ENCODE peak calls at places on chromosomes 3 and 15, in four cellular contexts. R is psoas muscle; Z is RWPE1; J is CD4-positive, alpha-beta T cell. U is an unnamed sample.

GRCh38 chr3:191461113-191461595 is at the start of gene PYDC2:
- DNase-seq in R (no peak), Z (no peak), J (no peak), U (no peak)

GRCh38 chr15:92538115-92538514 is 117.5 kb downstream of the FAM174B start:
- DNase-seq in R (no peak), Z (no peak), J (no peak), U (no peak)

GRCh38 chr3:124097362-124098120 is 105.6 kb upstream of the ROPN1 start:
- DNase-seq in R (no peak), Z (no peak), J (no peak), U (no peak)

GRCh38 chr3:120170223-120170622 is 76.0 kb upstream of the GSK3B start:
- DNase-seq in R (no peak), Z (peak), J (no peak), U (no peak)

GRCh38 chr3:120506828-120507774 is 56.3 kb upstream of the FSTL1 start:
- DNase-seq in R (no peak), Z (peak), J (no peak), U (no peak)

GRCh38 chr3:57048052-57048671 is 12.3 kb upstream of the SPATA12 start:
- DNase-seq in R (peak), Z (no peak), J (no peak), U (no peak)

GRCh38 chr3:150169279-150169970 is 198.7 kb upstream of the PFN2 start:
- DNase-seq in R (no peak), Z (no peak), J (no peak), U (no peak)

GRCh38 chr3:40179016-40179415 is 130.5 kb upstream of the EIF1B start:
- DNase-seq in R (peak), Z (peak), J (peak), U (peak)

GRCh38 chr15:83837946-83838571 is 184.1 kb downstream of the ADAMTSL3 start:
- DNase-seq in R (no peak), Z (peak), J (no peak), U (no peak)

GRCh38 chr15:78146437-78147154 is 2.6 kb upstream of the IDH3A start:
- DNase-seq in R (no peak), Z (no peak), J (no peak), U (no peak)

GRCh38 chr15:74817370-74817737 is 4.7 kb downstream of the LMAN1L start:
- DNase-seq in R (peak), Z (peak), J (no peak), U (no peak)

GRCh38 chr3:110859340-110859739 is 212.3 kb upstream of the NECTIN3 start:
- DNase-seq in R (no peak), Z (no peak), J (no peak), U (no peak)

GRCh38 chr15:62439543-62440016 is 274.5 kb upstream of the C2CD4B start:
- DNase-seq in R (no peak), Z (no peak), J (no peak), U (no peak)

GRCh38 chr3:149701206-149701976 is 43.6 kb upstream of the WWTR1 start:
- DNase-seq in R (no peak), Z (no peak), J (no peak), U (no peak)

GRCh38 chr15:99547474-99547873 is 18.3 kb upstream of the MEF2A start:
- DNase-seq in R (no peak), Z (no peak), J (no peak), U (no peak)

GRCh38 chr15:78432664-78433063 is 5.4 kb upstream of the IREB2 start:
- DNase-seq in R (no peak), Z (no peak), J (no peak), U (no peak)

GRCh38 chr15:78129098-78130011 is 1.9 kb downstream of the CIB2 start:
- DNase-seq in R (peak), Z (peak), J (no peak), U (no peak)

GRCh38 chr3:28906561-28907310 is 374.1 kb upstream of the RBMS3 start:
- DNase-seq in R (no peak), Z (no peak), J (no peak), U (no peak)

GRCh38 chr3:57559526-57559925 is 3.5 kb downstream of the PDE12 start:
- DNase-seq in R (no peak), Z (no peak), J (no peak), U (no peak)

GRCh38 chr15:94582368-94582767 is 351.0 kb downstream of the MCTP2 start:
- DNase-seq in R (no peak), Z (peak), J (no peak), U (no peak)

GRCh38 chr15:82624008-82624407 is 23.2 kb downstream of the CPEB1 start:
- DNase-seq in R (no peak), Z (no peak), J (no peak), U (no peak)

GRCh38 chr3:175526609-175527280 is 667.6 kb downstream of the NAALADL2 start:
- DNase-seq in R (no peak), Z (no peak), J (no peak), U (no peak)

GRCh38 chr15:66408690-66409089 is 22.0 kb downstream of the MAP2K1 start:
- DNase-seq in R (no peak), Z (no peak), J (no peak), U (no peak)

GRCh38 chr15:91864669-91865068 is 11.2 kb downstream of the SLCO3A1 start:
- DNase-seq in R (no peak), Z (no peak), J (no peak), U (no peak)

GRCh38 chr3:159273608-159274007 is 471.8 kb downstream of the MFSD1 start:
- DNase-seq in R (no peak), Z (peak), J (no peak), U (no peak)

GRCh38 chr3:44509985-44510360 is 32.5 kb upstream of the ZNF445 start:
- DNase-seq in R (no peak), Z (peak), J (no peak), U (no peak)

GRCh38 chr3:121957674-121958419 is 63.6 kb downstream of the SLC15A2 start:
- DNase-seq in R (no peak), Z (no peak), J (no peak), U (no peak)

GRCh38 chr3:81581966-81582599 is 179.4 kb downstream of the GBE1 start:
- DNase-seq in R (no peak), Z (peak), J (no peak), U (no peak)

GRCh38 chr15:64396790-64397189 is 9.2 kb downstream of the TRIP4 start:
- DNase-seq in R (no peak), Z (no peak), J (no peak), U (no peak)

GRCh38 chr3:140917769-140918168 is 23.9 kb upstream of the SLC25A36 start:
- DNase-seq in R (no peak), Z (no peak), J (no peak), U (no peak)

GRCh38 chr3:49469037-49469875 is 811 bp upstream of the DAG1 start:
- DNase-seq in R (peak), Z (peak), J (no peak), U (peak)

GRCh38 chr3:66149269-66149668 is 71.5 kb upstream of the SLC25A26 start:
- DNase-seq in R (no peak), Z (no peak), J (no peak), U (no peak)

GRCh38 chr15:67097893-67098740 is 32.7 kb downstream of the SMAD3 start:
- DNase-seq in R (peak), Z (no peak), J (peak), U (no peak)

GRCh38 chr3:130658666-130659065 is 88.0 kb downstream of the PIK3R4 start:
- DNase-seq in R (no peak), Z (no peak), J (no peak), U (no peak)

GRCh38 chr3:114567774-114568173 is 273.9 kb downstream of the TIGIT start:
- DNase-seq in R (no peak), Z (no peak), J (no peak), U (no peak)

GRCh38 chr3:43872301-43872700 is 181.6 kb downstream of the ABHD5 start:
- DNase-seq in R (no peak), Z (peak), J (no peak), U (no peak)

GRCh38 chr15:101306341-101307047 is 11.4 kb upstream of the SNRPA1 start:
- DNase-seq in R (no peak), Z (no peak), J (no peak), U (no peak)

GRCh38 chr15:96053039-96054021 is 277.2 kb upstream of the NR2F2 start:
- DNase-seq in R (peak), Z (peak), J (no peak), U (no peak)

GRCh38 chr15:50819344-50819743 is 53.8 kb upstream of the SPPL2A start:
- DNase-seq in R (no peak), Z (no peak), J (no peak), U (no peak)

GRCh38 chr3:61005591-61005990 is 245.7 kb downstream of the FHIT start:
- DNase-seq in R (no peak), Z (no peak), J (no peak), U (no peak)

GRCh38 chr3:61008168-61008737 is 243.0 kb downstream of the FHIT start:
- DNase-seq in R (no peak), Z (no peak), J (no peak), U (no peak)

GRCh38 chr3:61009025-61009424 is 242.2 kb downstream of the FHIT start:
- DNase-seq in R (no peak), Z (no peak), J (no peak), U (no peak)
- H3K27ac ChIP-seq in R (no peak), Z (no peak), J (no peak), U (no peak)

GRCh38 chr3:139121513-139122220 is 77.0 kb upstream of the PRR23C start:
- DNase-seq in R (no peak), Z (no peak), J (no peak), U (no peak)
- H3K27ac ChIP-seq in R (no peak), Z (no peak), J (no peak), U (no peak)

DNA sequence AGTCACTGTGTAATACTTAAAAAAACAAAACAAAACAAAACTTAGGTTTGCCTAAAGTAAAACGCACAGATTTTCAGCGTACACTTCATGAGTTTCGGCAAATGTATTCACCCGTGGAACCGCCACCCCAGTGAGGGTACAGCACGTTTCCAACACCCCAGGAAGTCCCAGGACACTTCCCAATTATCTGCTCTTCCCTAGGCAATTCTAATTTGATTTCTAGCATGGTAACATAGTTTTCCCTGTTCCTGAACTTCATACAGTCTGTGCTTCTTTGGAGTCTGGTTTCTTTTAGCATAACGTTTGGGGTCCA is 497 bp upstream of the CLASP2 start:
- DNase-seq in R (no peak), Z (no peak), J (no peak), U (no peak)
- H3K27ac ChIP-seq in R (peak), Z (peak), J (peak), U (peak)

DNA sequence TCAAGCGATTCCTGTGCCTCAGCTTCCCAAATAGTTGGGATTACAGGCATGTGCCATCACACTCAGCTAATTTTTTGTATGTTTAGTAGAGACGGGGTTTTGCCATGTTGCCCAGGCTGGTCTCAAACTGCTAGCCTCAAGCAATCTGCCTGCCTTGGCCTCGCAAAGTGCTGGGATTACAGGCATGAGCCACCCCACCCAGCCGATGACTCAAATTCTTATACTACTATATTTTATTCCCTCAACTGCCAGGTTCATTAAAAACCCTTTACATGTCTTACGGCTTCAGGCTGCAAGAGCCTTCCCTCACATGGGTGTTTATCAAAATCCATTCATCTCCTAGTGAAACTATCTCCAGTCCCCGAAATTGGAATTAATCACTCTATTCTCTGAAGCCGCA is 63.4 kb downstream of the CBLB start:
- DNase-seq in R (no peak), Z (no peak), J (no peak), U (no peak)
- H3K27ac ChIP-seq in R (no peak), Z (no peak), J (no peak), U (no peak)

GRCh38 chr15:38050529-38050928 is 116.1 kb downstream of the TMCO5A start:
- DNase-seq in R (no peak), Z (peak), J (no peak), U (no peak)

GRCh38 chr15:38049876-38050275 is 115.4 kb downstream of the TMCO5A start:
- DNase-seq in R (no peak), Z (no peak), J (no peak), U (no peak)

GRCh38 chr15:38050988-38051387 is 116.5 kb downstream of the TMCO5A start:
- DNase-seq in R (no peak), Z (no peak), J (no peak), U (no peak)

GRCh38 chr15:38042707-38043445 is 108.4 kb downstream of the TMCO5A start:
- DNase-seq in R (no peak), Z (no peak), J (no peak), U (no peak)

DNA sequence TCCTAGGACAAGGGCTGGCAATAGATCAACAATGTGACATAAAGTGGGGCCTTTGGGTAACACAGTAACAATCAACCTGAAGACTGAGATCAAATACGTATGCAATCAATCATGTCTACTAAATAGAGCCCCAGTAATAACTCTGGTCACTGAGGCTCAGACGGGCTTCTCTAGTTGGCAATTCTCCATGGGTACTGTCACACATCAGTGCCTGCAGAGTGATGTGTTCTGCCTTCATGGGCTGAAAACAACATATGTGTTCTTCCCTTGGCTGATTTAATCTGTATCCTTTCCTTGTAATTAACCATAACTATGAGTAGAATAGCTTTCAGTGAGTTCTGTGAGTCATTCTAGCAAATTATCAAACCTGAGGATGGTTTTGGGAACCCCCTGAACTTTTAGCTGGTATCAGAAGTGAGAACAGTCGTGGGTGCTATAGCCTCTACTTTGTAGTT is 113.6 kb downstream of the TMCO5A start:
- DNase-seq in R (no peak), Z (no peak), J (no peak), U (no peak)
- H3K27ac ChIP-seq in R (no peak), Z (no peak), J (no peak), U (no peak)

DNA sequence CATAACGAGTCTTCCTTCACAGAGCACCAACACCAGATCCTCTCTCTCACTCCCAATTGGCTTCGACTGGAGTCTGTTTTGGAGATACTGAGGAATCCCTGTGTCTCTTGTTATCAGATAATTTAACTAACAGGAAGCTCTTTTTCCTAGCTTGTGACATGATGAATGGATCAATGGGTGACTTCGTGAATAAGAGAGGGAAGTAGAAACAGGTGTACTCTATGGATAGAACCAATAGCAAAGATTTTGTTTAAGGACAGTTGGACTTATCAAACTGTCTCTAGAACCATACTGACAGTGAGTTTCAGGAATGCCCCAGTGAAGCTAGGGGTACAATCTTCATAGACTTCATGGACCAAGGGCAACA is 29.4 kb upstream of the KLHL6 start:
- DNase-seq in R (no peak), Z (no peak), J (no peak), U (no peak)
- H3K27ac ChIP-seq in R (peak), Z (no peak), J (no peak), U (no peak)

GRCh38 chr15:89823836-89824606 is 9.4 kb upstream of the ANPEP start:
- DNase-seq in R (no peak), Z (no peak), J (no peak), U (no peak)

GRCh38 chr15:89820651-89821611 is 6.3 kb upstream of the ANPEP start:
- DNase-seq in R (peak), Z (peak), J (no peak), U (no peak)

GRCh38 chr15:89822611-89822950 is 7.9 kb upstream of the ANPEP start:
- DNase-seq in R (no peak), Z (no peak), J (no peak), U (no peak)

GRCh38 chr15:89822951-89823701 is 8.5 kb upstream of the ANPEP start:
- DNase-seq in R (no peak), Z (no peak), J (no peak), U (no peak)

DNA sequence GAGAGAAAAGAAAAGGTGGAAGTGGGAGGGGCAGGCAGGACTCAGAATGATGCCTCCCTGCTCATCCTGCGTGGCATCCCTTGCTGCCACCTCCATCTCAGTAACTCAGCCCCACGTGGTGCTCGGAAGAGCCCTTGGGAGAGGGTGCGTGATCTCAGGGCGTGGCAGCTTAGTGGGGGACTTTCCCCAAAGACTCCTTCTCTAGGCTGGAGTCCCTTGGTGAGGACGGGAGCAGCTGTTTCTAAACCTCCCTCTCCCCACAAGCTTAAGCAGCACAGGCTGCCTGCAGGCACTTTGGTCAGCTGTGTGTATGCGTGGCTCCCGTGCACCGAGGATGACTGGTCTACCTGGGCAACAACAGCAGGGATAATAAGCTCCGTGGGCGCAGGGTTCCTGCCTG is 7.4 kb upstream of the ANPEP start:
- DNase-seq in R (no peak), Z (no peak), J (no peak), U (no peak)
- H3K27ac ChIP-seq in R (no peak), Z (peak), J (no peak), U (no peak)

GRCh38 chr3:45988100-45988761 is 7.4 kb downstream of the FYCO1 start:
- DNase-seq in R (no peak), Z (no peak), J (no peak), U (no peak)
- H3K27ac ChIP-seq in R (peak), Z (no peak), J (no peak), U (peak)

GRCh38 chr3:183180105-183180763 is 17.7 kb upstream of the LAMP3 start:
- DNase-seq in R (no peak), Z (no peak), J (no peak), U (no peak)
- H3K27ac ChIP-seq in R (no peak), Z (no peak), J (no peak), U (no peak)

GRCh38 chr3:11434697-11435096 is 162.5 kb downstream of the ATG7 start:
- DNase-seq in R (no peak), Z (no peak), J (no peak), U (no peak)
- H3K27ac ChIP-seq in R (no peak), Z (no peak), J (no peak), U (peak)

U was measured in thoracic aorta.